ENCODE peak calls at places on chromosomes 5 and 9, in five cellular contexts. One of them, this sample, is unnamed.

GRCh38 chr9:4507731-4508130 is 17.5 kb downstream of the SLC1A1 start:
- DNase-seq in transverse colon: no peak
- DNase-seq in sigmoid colon: no peak
- DNase-seq in HepG2: no peak
- DNase-seq in GM12878: no peak
- DNase-seq in this sample: no peak

GRCh38 chr5:72018158-72018803 is 89.0 kb upstream of the MAP1B start:
- DNase-seq in sigmoid colon: no peak
- DNase-seq in GM12878: peak
- DNase-seq in transverse colon: peak
- DNase-seq in HepG2: peak
- DNase-seq in this sample: peak

GRCh38 chr9:37104183-37104889 is 16.0 kb upstream of the ZCCHC7 start:
- DNase-seq in HepG2: no peak
- DNase-seq in sigmoid colon: no peak
- DNase-seq in GM12878: no peak
- DNase-seq in transverse colon: no peak
- DNase-seq in this sample: no peak

GRCh38 chr9:129434187-129434586 is 186.7 kb downstream of the C9orf50 start:
- DNase-seq in HepG2: no peak
- DNase-seq in transverse colon: no peak
- DNase-seq in GM12878: no peak
- DNase-seq in sigmoid colon: no peak
- DNase-seq in this sample: no peak

GRCh38 chr9:19246891-19247290 is 16.4 kb downstream of the DENND4C start:
- DNase-seq in sigmoid colon: no peak
- DNase-seq in transverse colon: no peak
- DNase-seq in HepG2: no peak
- DNase-seq in GM12878: no peak
- DNase-seq in this sample: no peak

GRCh38 chr9:36966371-36967097 is 67.5 kb downstream of the PAX5 start:
- DNase-seq in sigmoid colon: no peak
- DNase-seq in transverse colon: no peak
- DNase-seq in HepG2: no peak
- DNase-seq in GM12878: no peak
- DNase-seq in this sample: no peak

GRCh38 chr5:154829181-154829588 is 21.2 kb downstream of the FAXDC2 start:
- DNase-seq in GM12878: no peak
- DNase-seq in transverse colon: peak
- DNase-seq in HepG2: no peak
- DNase-seq in sigmoid colon: peak
- DNase-seq in this sample: no peak

GRCh38 chr5:32145378-32145777 is 28.7 kb downstream of the GOLPH3 start:
- DNase-seq in transverse colon: no peak
- DNase-seq in GM12878: no peak
- DNase-seq in HepG2: no peak
- DNase-seq in sigmoid colon: no peak
- DNase-seq in this sample: no peak

GRCh38 chr5:168244838-168245555 is 46.4 kb upstream of the WWC1 start:
- DNase-seq in HepG2: no peak
- DNase-seq in sigmoid colon: no peak
- DNase-seq in GM12878: no peak
- DNase-seq in transverse colon: no peak
- DNase-seq in this sample: no peak

GRCh38 chr9:124803911-124804310 is 27.0 kb downstream of the OLFML2A start:
- DNase-seq in sigmoid colon: no peak
- DNase-seq in GM12878: no peak
- DNase-seq in HepG2: no peak
- DNase-seq in transverse colon: no peak
- DNase-seq in this sample: no peak

GRCh38 chr9:89328064-89328463 is 9.8 kb downstream of the SECISBP2 start:
- DNase-seq in transverse colon: no peak
- DNase-seq in sigmoid colon: no peak
- DNase-seq in HepG2: no peak
- DNase-seq in GM12878: no peak
- DNase-seq in this sample: no peak

GRCh38 chr9:127187231-127187956 is 65.0 kb upstream of the ANGPTL2 start:
- DNase-seq in transverse colon: peak
- DNase-seq in GM12878: no peak
- DNase-seq in sigmoid colon: peak
- DNase-seq in HepG2: peak
- DNase-seq in this sample: peak

GRCh38 chr9:127917603-127918002 is 762 bp upstream of the ST6GALNAC4 start:
- DNase-seq in transverse colon: peak
- DNase-seq in GM12878: no peak
- DNase-seq in sigmoid colon: no peak
- DNase-seq in HepG2: no peak
- DNase-seq in this sample: no peak

GRCh38 chr5:42677156-42677842 is 79.3 kb upstream of the CCDC152 start:
- DNase-seq in sigmoid colon: no peak
- DNase-seq in HepG2: no peak
- DNase-seq in GM12878: no peak
- DNase-seq in transverse colon: no peak
- DNase-seq in this sample: no peak

GRCh38 chr5:68565427-68565826 is 349.9 kb downstream of the PIK3R1 start:
- DNase-seq in GM12878: peak
- DNase-seq in HepG2: no peak
- DNase-seq in sigmoid colon: no peak
- DNase-seq in transverse colon: no peak
- DNase-seq in this sample: no peak

GRCh38 chr9:137042751-137043727 is 2.9 kb downstream of the NPDC1 start:
- DNase-seq in GM12878: no peak
- DNase-seq in transverse colon: no peak
- DNase-seq in sigmoid colon: no peak
- DNase-seq in HepG2: no peak
- DNase-seq in this sample: peak

GRCh38 chr9:5493597-5494511 is 16.5 kb upstream of the PDCD1LG2 start:
- DNase-seq in sigmoid colon: no peak
- DNase-seq in HepG2: no peak
- DNase-seq in transverse colon: peak
- DNase-seq in GM12878: peak
- DNase-seq in this sample: no peak

GRCh38 chr9:130912932-130913598 is 16.5 kb upstream of the QRFP start:
- DNase-seq in GM12878: no peak
- DNase-seq in transverse colon: no peak
- DNase-seq in sigmoid colon: peak
- DNase-seq in HepG2: no peak
- DNase-seq in this sample: no peak

GRCh38 chr9:90996154-90996788 is 194.7 kb downstream of the SYK start:
- DNase-seq in sigmoid colon: no peak
- DNase-seq in GM12878: no peak
- DNase-seq in HepG2: no peak
- DNase-seq in transverse colon: no peak
- DNase-seq in this sample: no peak

DNA sequence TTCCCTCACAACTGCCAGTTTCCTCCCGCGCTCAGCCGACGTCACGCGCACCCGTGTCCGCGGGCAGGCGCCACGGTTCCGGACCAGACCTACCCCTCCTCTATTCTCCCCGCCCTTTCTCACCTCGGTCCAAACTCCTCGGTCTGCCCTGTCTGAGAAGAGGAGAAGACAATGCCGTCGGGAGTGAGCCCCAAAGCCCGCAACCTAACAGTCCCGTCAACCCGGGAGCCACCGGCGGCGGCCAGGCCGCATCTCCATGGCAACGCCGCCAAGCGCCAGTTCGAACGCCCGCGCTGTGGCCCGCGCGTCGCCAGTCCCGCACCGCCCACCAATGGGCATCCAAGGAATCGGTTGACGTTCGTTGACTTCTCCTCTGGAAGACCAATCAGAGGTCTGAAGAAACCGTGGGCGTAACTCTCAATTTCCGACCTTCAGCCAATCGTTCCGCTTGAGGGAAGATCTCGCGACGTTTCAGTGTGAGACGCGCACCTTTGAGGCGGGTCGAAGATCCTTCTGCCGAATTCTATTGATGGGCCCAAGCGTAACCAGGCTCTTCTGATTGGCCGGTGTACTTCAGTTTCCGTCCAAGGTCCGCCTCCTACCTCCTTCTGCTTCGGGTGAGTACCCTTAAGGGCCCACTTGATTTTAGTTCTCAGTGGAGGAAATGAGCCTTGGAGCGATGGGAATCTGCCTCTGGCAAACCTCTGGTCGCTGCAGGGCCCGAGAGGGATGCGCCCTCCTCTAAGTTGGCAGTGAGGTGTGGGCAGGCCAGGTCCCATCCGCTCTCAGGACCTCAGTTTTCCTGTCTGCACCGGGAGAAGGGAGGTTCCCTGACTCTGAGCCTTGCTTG is at the start of the genes KIF24 and NUDT2:
- DNase-seq in HepG2: peak
- DNase-seq in GM12878: peak
- DNase-seq in sigmoid colon: peak
- DNase-seq in transverse colon: peak
- DNase-seq in this sample: peak
- TF ChIP-seq POLR2AphosphoS5 in HepG2: peak
- TF ChIP-seq POLR2AphosphoS5 in GM12878: peak
- TF ChIP-seq POLR2AphosphoS5 in sigmoid colon: peak
- TF ChIP-seq POLR2AphosphoS5 in transverse colon: peak
- TF ChIP-seq POLR2AphosphoS5 in this sample: peak

DNA sequence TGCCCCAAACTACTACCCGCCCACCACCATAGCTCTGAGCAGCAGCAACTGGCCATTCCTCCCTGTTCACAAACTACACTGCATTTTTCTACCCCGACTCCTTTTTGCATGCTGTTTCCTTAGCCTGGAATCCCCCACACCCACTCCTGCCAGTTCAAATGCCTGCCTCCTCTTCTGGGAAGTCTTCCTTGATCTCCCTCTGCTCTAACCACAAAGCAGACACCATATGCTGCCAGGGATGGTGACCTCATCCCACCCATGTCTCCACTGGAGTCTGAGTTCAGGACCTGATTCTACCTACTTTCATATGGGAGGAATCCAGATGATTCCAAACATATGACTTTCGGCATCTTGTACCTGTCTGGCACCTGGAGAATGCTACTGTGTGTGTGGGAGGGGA is 13.3 kb downstream of the ALDH1B1 start:
- DNase-seq in GM12878: no peak
- DNase-seq in sigmoid colon: no peak
- DNase-seq in HepG2: no peak
- DNase-seq in transverse colon: no peak
- DNase-seq in this sample: no peak
- TF ChIP-seq EP300 in GM12878: no peak
- TF ChIP-seq EP300 in sigmoid colon: no peak
- TF ChIP-seq EP300 in HepG2: no peak
- TF ChIP-seq EP300 in transverse colon: no peak
- TF ChIP-seq EP300 in this sample: no peak

DNA sequence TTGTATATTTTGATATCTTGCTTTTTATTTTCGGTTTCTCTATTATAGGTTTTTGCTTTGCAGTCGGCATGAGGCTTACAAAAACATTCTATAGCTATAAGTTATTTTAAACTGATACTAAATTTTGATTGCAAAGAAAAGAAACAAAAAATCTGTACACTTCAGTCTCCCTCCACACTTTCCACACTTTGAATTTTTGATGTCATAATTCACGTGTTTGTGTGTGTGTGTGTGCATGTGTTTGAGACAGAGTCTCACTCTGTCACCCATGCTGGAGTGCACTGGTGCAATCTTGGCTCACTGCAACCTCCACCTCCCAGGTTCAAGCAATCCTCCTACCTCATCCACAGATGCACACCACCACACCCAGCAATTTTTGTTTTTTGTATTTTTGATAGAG is 124.9 kb downstream of the MRPS30 start:
- DNase-seq in GM12878: no peak
- DNase-seq in transverse colon: no peak
- DNase-seq in HepG2: no peak
- DNase-seq in sigmoid colon: no peak
- DNase-seq in this sample: no peak
- TF ChIP-seq POLR2AphosphoS5 in GM12878: no peak
- TF ChIP-seq POLR2AphosphoS5 in transverse colon: no peak
- TF ChIP-seq POLR2AphosphoS5 in HepG2: no peak
- TF ChIP-seq POLR2AphosphoS5 in sigmoid colon: no peak
- TF ChIP-seq POLR2AphosphoS5 in this sample: no peak

GRCh38 chr5:31130682-31131081 is 62.8 kb upstream of the CDH6 start:
- DNase-seq in transverse colon: no peak
- DNase-seq in GM12878: no peak
- DNase-seq in sigmoid colon: no peak
- DNase-seq in HepG2: no peak
- DNase-seq in this sample: no peak

GRCh38 chr5:31135542-31135941 is 57.9 kb upstream of the CDH6 start:
- DNase-seq in GM12878: no peak
- DNase-seq in HepG2: no peak
- DNase-seq in sigmoid colon: no peak
- DNase-seq in transverse colon: no peak
- DNase-seq in this sample: no peak

GRCh38 chr5:31133488-31133887 is 60.0 kb upstream of the CDH6 start:
- DNase-seq in HepG2: no peak
- DNase-seq in GM12878: no peak
- DNase-seq in sigmoid colon: no peak
- DNase-seq in transverse colon: no peak
- DNase-seq in this sample: no peak

DNA sequence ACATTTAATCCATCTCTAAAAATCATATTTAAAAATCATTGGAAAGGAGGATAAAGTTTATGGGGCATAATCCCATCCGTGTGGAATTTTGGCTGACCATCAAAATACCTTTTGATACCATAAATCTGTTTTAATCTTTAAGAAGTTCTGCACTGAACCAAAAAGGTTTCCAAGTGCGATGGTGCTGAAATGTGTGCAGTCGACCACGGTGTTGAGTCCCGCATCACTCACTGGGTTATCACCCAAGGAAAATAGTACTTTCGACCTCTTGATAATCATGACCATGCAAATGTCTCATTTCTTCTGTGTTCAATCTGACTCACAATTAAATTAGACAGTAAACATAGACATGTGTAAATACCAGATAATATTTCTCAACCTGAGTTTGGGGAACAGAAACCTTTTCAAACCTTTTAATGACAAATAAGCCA is 62.1 kb upstream of the CDH6 start:
- DNase-seq in GM12878: no peak
- DNase-seq in transverse colon: no peak
- DNase-seq in sigmoid colon: no peak
- DNase-seq in HepG2: no peak
- DNase-seq in this sample: no peak
- TF ChIP-seq EP300 in GM12878: no peak
- TF ChIP-seq EP300 in transverse colon: no peak
- TF ChIP-seq EP300 in sigmoid colon: no peak
- TF ChIP-seq EP300 in HepG2: no peak
- TF ChIP-seq EP300 in this sample: no peak

DNA sequence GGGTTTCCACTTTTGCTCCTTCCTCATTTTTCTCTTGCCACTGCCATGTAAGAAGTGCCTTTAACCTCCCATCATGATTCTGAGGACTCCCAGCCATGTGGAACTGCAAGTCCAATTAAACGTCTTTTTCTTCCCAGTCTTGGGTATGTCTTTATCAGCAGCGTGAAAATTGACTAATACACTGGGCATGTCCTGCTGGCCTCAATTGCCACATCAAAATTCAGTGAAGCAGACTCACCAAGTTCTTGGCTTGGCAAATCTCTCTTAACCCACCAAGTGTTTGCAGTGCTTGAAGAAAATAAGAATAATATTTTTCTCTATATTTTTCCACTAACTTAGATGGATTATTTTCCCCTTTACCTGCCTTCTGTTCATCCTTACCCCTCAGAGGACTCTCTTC is 212.0 kb downstream of the BRINP1 start:
- DNase-seq in transverse colon: no peak
- DNase-seq in HepG2: no peak
- DNase-seq in GM12878: no peak
- DNase-seq in sigmoid colon: no peak
- DNase-seq in this sample: no peak
- TF ChIP-seq POLR2AphosphoS5 in transverse colon: no peak
- TF ChIP-seq POLR2AphosphoS5 in HepG2: no peak
- TF ChIP-seq POLR2AphosphoS5 in GM12878: no peak
- TF ChIP-seq POLR2AphosphoS5 in sigmoid colon: no peak
- TF ChIP-seq POLR2AphosphoS5 in this sample: no peak